ENCODE peak calls at places on chromosomes 7 and 10, in ten cellular contexts. One of them, this sample, is unnamed.

GRCh38 chr10:131556897-131557500 is 245.5 kb upstream of the TCERG1L start:
- DNase-seq in CD4-positive, alpha-beta T cell: no peak
- DNase-seq in RCC 7860: no peak
- DNase-seq in NCI-H1694: no peak
- DNase-seq in neuronal stem cell: no peak
- DNase-seq in neural progenitor cell: no peak
- DNase-seq in HuH-7.5: no peak
- DNase-seq in BJ: no peak
- DNase-seq in NCI-H1417 treated with DMSO at 0.1 percent for 48 hours: no peak
- DNase-seq in GM20000: no peak
- DNase-seq in this sample: no peak

GRCh38 chr10:35674843-35675242 is 32.7 kb upstream of the FZD8 start:
- DNase-seq in CD4-positive, alpha-beta T cell: no peak
- DNase-seq in RCC 7860: no peak
- DNase-seq in NCI-H1694: no peak
- DNase-seq in neuronal stem cell: no peak
- DNase-seq in neural progenitor cell: no peak
- DNase-seq in HuH-7.5: no peak
- DNase-seq in BJ: no peak
- DNase-seq in NCI-H1417 treated with DMSO at 0.1 percent for 48 hours: no peak
- DNase-seq in GM20000: no peak
- DNase-seq in this sample: no peak

GRCh38 chr10:63478564-63478963 is 12.8 kb upstream of the JMJD1C start:
- DNase-seq in CD4-positive, alpha-beta T cell: no peak
- DNase-seq in RCC 7860: no peak
- DNase-seq in NCI-H1694: no peak
- DNase-seq in neuronal stem cell: no peak
- DNase-seq in neural progenitor cell: peak
- DNase-seq in HuH-7.5: no peak
- DNase-seq in BJ: no peak
- DNase-seq in NCI-H1417 treated with DMSO at 0.1 percent for 48 hours: no peak
- DNase-seq in GM20000: no peak
- DNase-seq in this sample: no peak

GRCh38 chr7:24336461-24336860 is 52.5 kb downstream of the NPY start:
- DNase-seq in CD4-positive, alpha-beta T cell: no peak
- DNase-seq in RCC 7860: no peak
- DNase-seq in NCI-H1694: no peak
- DNase-seq in neuronal stem cell: no peak
- DNase-seq in neural progenitor cell: no peak
- DNase-seq in HuH-7.5: no peak
- DNase-seq in BJ: no peak
- DNase-seq in NCI-H1417 treated with DMSO at 0.1 percent for 48 hours: no peak
- DNase-seq in GM20000: no peak
- DNase-seq in this sample: no peak

GRCh38 chr10:133388973-133389818 is 4.8 kb upstream of the MTG1 start:
- DNase-seq in CD4-positive, alpha-beta T cell: peak
- DNase-seq in RCC 7860: no peak
- DNase-seq in NCI-H1694: no peak
- DNase-seq in neuronal stem cell: no peak
- DNase-seq in neural progenitor cell: no peak
- DNase-seq in HuH-7.5: no peak
- DNase-seq in BJ: no peak
- DNase-seq in NCI-H1417 treated with DMSO at 0.1 percent for 48 hours: no peak
- DNase-seq in GM20000: peak
- DNase-seq in this sample: no peak

GRCh38 chr7:39428221-39428620 is 138.0 kb upstream of the YAE1 start:
- DNase-seq in CD4-positive, alpha-beta T cell: no peak
- DNase-seq in RCC 7860: peak
- DNase-seq in NCI-H1694: no peak
- DNase-seq in neuronal stem cell: no peak
- DNase-seq in neural progenitor cell: no peak
- DNase-seq in HuH-7.5: no peak
- DNase-seq in BJ: peak
- DNase-seq in NCI-H1417 treated with DMSO at 0.1 percent for 48 hours: no peak
- DNase-seq in GM20000: no peak
- DNase-seq in this sample: no peak

GRCh38 chr10:43073191-43073590 is 3.7 kb upstream of the RET start:
- DNase-seq in CD4-positive, alpha-beta T cell: no peak
- DNase-seq in RCC 7860: no peak
- DNase-seq in NCI-H1694: no peak
- DNase-seq in neuronal stem cell: no peak
- DNase-seq in neural progenitor cell: no peak
- DNase-seq in HuH-7.5: no peak
- DNase-seq in BJ: no peak
- DNase-seq in NCI-H1417 treated with DMSO at 0.1 percent for 48 hours: no peak
- DNase-seq in GM20000: no peak
- DNase-seq in this sample: no peak

GRCh38 chr10:70537398-70538194 is 59.0 kb downstream of the PALD1 start:
- DNase-seq in CD4-positive, alpha-beta T cell: no peak
- DNase-seq in RCC 7860: no peak
- DNase-seq in NCI-H1694: no peak
- DNase-seq in neuronal stem cell: no peak
- DNase-seq in neural progenitor cell: peak
- DNase-seq in HuH-7.5: peak
- DNase-seq in BJ: no peak
- DNase-seq in NCI-H1417 treated with DMSO at 0.1 percent for 48 hours: no peak
- DNase-seq in GM20000: peak
- DNase-seq in this sample: peak

GRCh38 chr10:128187788-128188185 is 61.6 kb upstream of the MKI67 start:
- DNase-seq in CD4-positive, alpha-beta T cell: no peak
- DNase-seq in RCC 7860: no peak
- DNase-seq in NCI-H1694: no peak
- DNase-seq in neuronal stem cell: no peak
- DNase-seq in neural progenitor cell: no peak
- DNase-seq in HuH-7.5: no peak
- DNase-seq in BJ: no peak
- DNase-seq in NCI-H1417 treated with DMSO at 0.1 percent for 48 hours: no peak
- DNase-seq in GM20000: no peak
- DNase-seq in this sample: no peak

GRCh38 chr7:44173911-44174693 is 15.1 kb downstream of the GCK start:
- DNase-seq in CD4-positive, alpha-beta T cell: no peak
- DNase-seq in RCC 7860: no peak
- DNase-seq in NCI-H1694: no peak
- DNase-seq in neuronal stem cell: no peak
- DNase-seq in neural progenitor cell: no peak
- DNase-seq in HuH-7.5: no peak
- DNase-seq in BJ: no peak
- DNase-seq in NCI-H1417 treated with DMSO at 0.1 percent for 48 hours: no peak
- DNase-seq in GM20000: no peak
- DNase-seq in this sample: no peak

GRCh38 chr10:49844775-49845561 is 82.8 kb upstream of the OGDHL start:
- DNase-seq in CD4-positive, alpha-beta T cell: no peak
- DNase-seq in RCC 7860: no peak
- DNase-seq in NCI-H1694: no peak
- DNase-seq in neuronal stem cell: no peak
- DNase-seq in neural progenitor cell: no peak
- DNase-seq in HuH-7.5: peak
- DNase-seq in BJ: peak
- DNase-seq in NCI-H1417 treated with DMSO at 0.1 percent for 48 hours: no peak
- DNase-seq in GM20000: no peak
- DNase-seq in this sample: no peak

GRCh38 chr7:44222776-44223261 is 22.0 kb downstream of the YKT6 start:
- DNase-seq in CD4-positive, alpha-beta T cell: no peak
- DNase-seq in RCC 7860: no peak
- DNase-seq in NCI-H1694: no peak
- DNase-seq in neuronal stem cell: no peak
- DNase-seq in neural progenitor cell: no peak
- DNase-seq in HuH-7.5: no peak
- DNase-seq in BJ: no peak
- DNase-seq in NCI-H1417 treated with DMSO at 0.1 percent for 48 hours: no peak
- DNase-seq in GM20000: no peak
- DNase-seq in this sample: no peak

GRCh38 chr7:47669178-47669878 is 87.4 kb upstream of the TNS3 start:
- DNase-seq in CD4-positive, alpha-beta T cell: no peak
- DNase-seq in RCC 7860: peak
- DNase-seq in NCI-H1694: no peak
- DNase-seq in neuronal stem cell: no peak
- DNase-seq in neural progenitor cell: no peak
- DNase-seq in HuH-7.5: no peak
- DNase-seq in BJ: peak
- DNase-seq in NCI-H1417 treated with DMSO at 0.1 percent for 48 hours: no peak
- DNase-seq in GM20000: peak
- DNase-seq in this sample: no peak

GRCh38 chr7:27252935-27253333 is 10.3 kb downstream of the EVX1 start:
- DNase-seq in CD4-positive, alpha-beta T cell: no peak
- DNase-seq in RCC 7860: no peak
- DNase-seq in NCI-H1694: no peak
- DNase-seq in neuronal stem cell: no peak
- DNase-seq in neural progenitor cell: peak
- DNase-seq in HuH-7.5: peak
- DNase-seq in BJ: no peak
- DNase-seq in NCI-H1417 treated with DMSO at 0.1 percent for 48 hours: no peak
- DNase-seq in GM20000: peak
- DNase-seq in this sample: no peak

GRCh38 chr10:123424537-123424936 is 241.6 kb upstream of the GPR26 start:
- DNase-seq in CD4-positive, alpha-beta T cell: no peak
- DNase-seq in RCC 7860: no peak
- DNase-seq in NCI-H1694: no peak
- DNase-seq in neuronal stem cell: no peak
- DNase-seq in neural progenitor cell: no peak
- DNase-seq in HuH-7.5: no peak
- DNase-seq in BJ: no peak
- DNase-seq in NCI-H1417 treated with DMSO at 0.1 percent for 48 hours: no peak
- DNase-seq in GM20000: no peak
- DNase-seq in this sample: no peak

GRCh38 chr10:83222832-83223742 is 916.2 kb upstream of the GHITM start:
- DNase-seq in CD4-positive, alpha-beta T cell: no peak
- DNase-seq in RCC 7860: no peak
- DNase-seq in NCI-H1694: no peak
- DNase-seq in neuronal stem cell: no peak
- DNase-seq in neural progenitor cell: peak
- DNase-seq in HuH-7.5: no peak
- DNase-seq in BJ: no peak
- DNase-seq in NCI-H1417 treated with DMSO at 0.1 percent for 48 hours: no peak
- DNase-seq in GM20000: no peak
- DNase-seq in this sample: no peak

GRCh38 chr10:107215681-107216080 is 51.2 kb upstream of the SORCS1 start:
- DNase-seq in CD4-positive, alpha-beta T cell: no peak
- DNase-seq in RCC 7860: no peak
- DNase-seq in NCI-H1694: no peak
- DNase-seq in neuronal stem cell: no peak
- DNase-seq in neural progenitor cell: no peak
- DNase-seq in HuH-7.5: no peak
- DNase-seq in BJ: no peak
- DNase-seq in NCI-H1417 treated with DMSO at 0.1 percent for 48 hours: no peak
- DNase-seq in GM20000: no peak
- DNase-seq in this sample: no peak

GRCh38 chr10:36880898-36881297 is 244.5 kb upstream of the ANKRD30A start:
- DNase-seq in CD4-positive, alpha-beta T cell: no peak
- DNase-seq in RCC 7860: peak
- DNase-seq in NCI-H1694: peak
- DNase-seq in neuronal stem cell: no peak
- DNase-seq in neural progenitor cell: peak
- DNase-seq in HuH-7.5: no peak
- DNase-seq in BJ: no peak
- DNase-seq in NCI-H1417 treated with DMSO at 0.1 percent for 48 hours: no peak
- DNase-seq in GM20000: no peak
- DNase-seq in this sample: no peak

GRCh38 chr7:21507627-21508343 is 35.1 kb upstream of the DNAH11 start:
- DNase-seq in CD4-positive, alpha-beta T cell: no peak
- DNase-seq in RCC 7860: no peak
- DNase-seq in NCI-H1694: peak
- DNase-seq in neuronal stem cell: peak
- DNase-seq in neural progenitor cell: peak
- DNase-seq in HuH-7.5: no peak
- DNase-seq in BJ: no peak
- DNase-seq in NCI-H1417 treated with DMSO at 0.1 percent for 48 hours: no peak
- DNase-seq in GM20000: no peak
- DNase-seq in this sample: peak

GRCh38 chr10:46096426-46096825 is 50.4 kb upstream of the MSMB start:
- DNase-seq in CD4-positive, alpha-beta T cell: no peak
- DNase-seq in RCC 7860: peak
- DNase-seq in NCI-H1694: no peak
- DNase-seq in neuronal stem cell: no peak
- DNase-seq in neural progenitor cell: no peak
- DNase-seq in HuH-7.5: no peak
- DNase-seq in BJ: no peak
- DNase-seq in NCI-H1417 treated with DMSO at 0.1 percent for 48 hours: no peak
- DNase-seq in GM20000: no peak
- DNase-seq in this sample: no peak